ENCODE peak calls at places on chromosomes 5 and 9, in nine cellular contexts. X, G, D, U, M, K, B, P and C are unnamed samples. For H3K4me1 and H3K27me3, the result is how much of the 10 kb centered on the place peaks cover.

GRCh38 chr5:7762267-7762666 is 88.7 kb downstream of the CFAP90 start:
- DNase-seq in K (no peak), M (no peak), X (no peak), P (peak), B (peak), U (no peak), D (no peak), G (no peak), C (no peak)

GRCh38 chr5:168528521-168529360 is at the start of gene FBLL1:
- DNase-seq in U (no peak), P (peak), B (no peak), X (no peak), M (no peak), G (no peak), K (no peak), D (no peak), C (no peak)

GRCh38 chr5:64973226-64973625 is 204.5 kb downstream of the CWC27 start:
- DNase-seq in P (no peak), M (no peak), U (no peak), K (no peak), G (no peak), B (no peak), X (no peak), D (no peak), C (no peak)

GRCh38 chr9:21747171-21747570 is 55.3 kb upstream of the MTAP start:
- DNase-seq in X (no peak), K (no peak), B (no peak), G (no peak), D (no peak), P (no peak), U (no peak), M (no peak), C (no peak)

GRCh38 chr9:117555964-117556629 is 141.2 kb upstream of the ASTN2 start:
- DNase-seq in G (no peak), K (no peak), P (peak), D (no peak), U (peak), B (no peak), X (peak), M (no peak), C (peak)

GRCh38 chr5:160054831-160055230 is 45.9 kb downstream of the TTC1 start:
- DNase-seq in M (no peak), B (no peak), P (no peak), U (no peak), D (no peak), G (no peak), K (no peak), X (peak), C (no peak)

GRCh38 chr9:129148463-129149204 is 29.4 kb downstream of the IER5L start:
- DNase-seq in G (no peak), M (no peak), U (no peak), X (no peak), P (no peak), K (no peak), B (no peak), D (no peak), C (no peak)

GRCh38 chr5:59207416-59207815 is 624.5 kb downstream of the RAB3C start:
- DNase-seq in M (no peak), G (no peak), U (no peak), D (no peak), K (no peak), P (no peak), X (no peak), B (no peak), C (no peak)

GRCh38 chr5:141821430-141821925 is 56.7 kb downstream of the PCDH1 start:
- DNase-seq in M (peak), P (peak), U (no peak), X (no peak), K (no peak), D (no peak), G (no peak), B (no peak), C (no peak)

GRCh38 chr9:127561491-127562270 is 50.4 kb upstream of the STXBP1 start:
- DNase-seq in M (peak), P (peak), U (peak), B (peak), D (peak), X (peak), G (no peak), K (peak), C (peak)

GRCh38 chr5:149256451-149256850 is 15.2 kb upstream of the AFAP1L1 start:
- DNase-seq in B (no peak), P (no peak), K (no peak), D (no peak), X (no peak), U (no peak), M (no peak), G (no peak), C (no peak)

GRCh38 chr9:94881023-94881422 is 154.5 kb downstream of the AOPEP start:
- DNase-seq in U (no peak), K (no peak), D (no peak), B (no peak), X (no peak), M (no peak), P (no peak), G (no peak), C (no peak)

GRCh38 chr5:6411141-6411540 is 32.8 kb upstream of the MED10 start:
- DNase-seq in K (no peak), B (no peak), G (no peak), P (no peak), D (no peak), M (no peak), X (no peak), U (no peak), C (no peak)

GRCh38 chr5:69030663-69031062 is 63.2 kb upstream of the SLC30A5 start:
- DNase-seq in P (no peak), B (no peak), G (no peak), M (no peak), D (no peak), X (no peak), K (no peak), U (no peak), C (no peak)

GRCh38 chr9:136690104-136690840 is 3.0 kb upstream of the AGPAT2 start:
- DNase-seq in K (no peak), X (no peak), P (no peak), M (no peak), U (no peak), G (no peak), B (no peak), D (no peak), C (no peak)

GRCh38 chr9:83472221-83472665 is 66.0 kb downstream of the FRMD3 start:
- DNase-seq in U (peak), M (no peak), D (no peak), K (no peak), P (no peak), B (no peak), G (no peak), X (peak), C (no peak)

GRCh38 chr9:73153793-73154227 is 2.1 kb downstream of the ANXA1 start:
- DNase-seq in D (no peak), P (no peak), X (no peak), B (no peak), K (no peak), G (no peak), M (no peak), U (no peak), C (no peak)

GRCh38 chr5:151896041-151896691 is 28.5 kb downstream of the GLRA1 start:
- DNase-seq in G (no peak), K (no peak), M (no peak), P (peak), X (no peak), U (no peak), D (no peak), B (no peak), C (no peak)

GRCh38 chr5:91875133-91875779 is 492.1 kb upstream of the ARRDC3 start:
- DNase-seq in M (no peak), B (no peak), X (no peak), D (no peak), U (no peak), K (no peak), G (no peak), P (peak), C (no peak)

GRCh38 chr5:54774281-54775171 is 210.9 kb downstream of the ESM1 start:
- DNase-seq in G (peak), K (peak), B (peak), M (no peak), U (peak), D (no peak), P (peak), X (peak), C (no peak)

GRCh38 chr5:72380491-72381274 is 60.5 kb downstream of the PTCD2 start:
- DNase-seq in G (no peak), K (no peak), U (no peak), P (no peak), M (no peak), D (no peak), X (no peak), B (no peak), C (no peak)

GRCh38 chr5:181204561-181205401 is at the start of gene TRIM7:
- DNase-seq in P (peak), G (peak), B (no peak), M (no peak), X (peak), U (peak), D (no peak), K (peak), C (no peak)

GRCh38 chr5:80777347-80778287 is 122.8 kb upstream of the DHFR start:
- DNase-seq in G (no peak), B (no peak), P (no peak), D (no peak), M (no peak), K (no peak), U (no peak), X (no peak), C (no peak)

GRCh38 chr5:88925692-88926490 is 42.9 kb upstream of the MEF2C start:
- DNase-seq in D (no peak), M (no peak), B (no peak), K (no peak), P (no peak), X (no peak), U (no peak), G (no peak), C (no peak)

GRCh38 chr5:81852277-81853004 is 101.5 kb upstream of the SSBP2 start:
- DNase-seq in X (peak), M (peak), G (peak), P (peak), D (no peak), B (no peak), U (no peak), K (peak), C (no peak)

GRCh38 chr5:79962580-79963222 is 28.4 kb downstream of the MTX3 start:
- DNase-seq in M (no peak), P (no peak), G (no peak), K (no peak), B (peak), U (no peak), X (no peak), D (no peak), C (no peak)

GRCh38 chr5:167587768-167588167 is 703.7 kb upstream of the WWC1 start:
- DNase-seq in M (peak), K (no peak), P (peak), B (no peak), X (no peak), D (no peak), G (no peak), U (no peak), C (no peak)

GRCh38 chr9:126856326-126856877 is 4.0 kb upstream of the ZBTB34 start:
- DNase-seq in B (no peak), X (no peak), U (no peak), M (no peak), D (no peak), K (no peak), P (peak), G (no peak), C (no peak)

DNA sequence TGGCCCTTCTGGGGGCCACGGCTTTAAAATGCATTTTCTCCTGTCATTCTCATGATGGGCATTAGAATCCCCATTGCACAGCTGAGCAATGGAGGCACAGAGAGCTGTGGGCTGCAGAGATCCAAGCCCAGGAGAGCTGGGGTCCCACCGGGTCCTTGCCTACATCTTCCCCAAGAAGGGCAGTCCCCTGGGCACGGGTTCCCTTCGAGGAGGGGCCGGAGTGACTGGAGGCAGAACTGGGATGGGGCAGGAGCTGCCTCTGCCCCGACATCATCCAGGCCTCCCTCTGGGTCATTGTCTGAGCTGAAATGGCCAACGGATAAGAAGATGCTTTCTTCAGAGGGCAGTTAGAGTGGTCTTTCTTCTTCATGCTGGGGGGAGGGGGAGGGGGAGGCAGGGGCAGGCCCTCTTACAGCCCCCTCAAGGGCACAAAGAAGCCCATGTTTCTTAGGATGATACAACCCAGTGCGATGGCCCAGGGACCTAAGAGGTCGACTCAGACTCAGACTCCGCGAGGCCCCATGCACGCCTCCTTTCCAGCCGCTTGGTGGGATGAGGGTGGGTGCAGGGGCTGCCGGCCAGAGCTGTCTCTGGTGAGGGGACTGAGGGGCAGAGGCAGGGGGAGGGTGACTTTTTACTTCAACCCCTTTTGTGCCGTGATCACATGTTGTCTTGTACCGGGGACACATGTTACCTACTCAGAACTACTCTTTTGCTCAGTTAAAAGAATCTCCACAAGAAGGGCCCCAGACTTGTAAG is 112.4 kb upstream of the IRX2 start:
- DNase-seq in M (no peak), U (no peak), X (no peak), B (peak), G (no peak), P (no peak), D (no peak), K (peak), C (no peak)
- H3K4me1 ChIP-seq in M (under half), U (under half), X (under half), B (under half), G (under half), P (under half), D (under half), K (under half), C (under half)

GRCh38 chr9:69180670-69181069 is 6.6 kb downstream of the TJP2 start:
- DNase-seq in D (no peak), X (peak), U (peak), B (no peak), P (no peak), K (no peak), G (no peak), M (peak), C (peak)
- TF ChIP-seq POLR2AphosphoS5 in D (no peak), X (no peak), U (no peak), B (peak), P (no peak), K (no peak), G (no peak), M (peak), C (peak)

DNA sequence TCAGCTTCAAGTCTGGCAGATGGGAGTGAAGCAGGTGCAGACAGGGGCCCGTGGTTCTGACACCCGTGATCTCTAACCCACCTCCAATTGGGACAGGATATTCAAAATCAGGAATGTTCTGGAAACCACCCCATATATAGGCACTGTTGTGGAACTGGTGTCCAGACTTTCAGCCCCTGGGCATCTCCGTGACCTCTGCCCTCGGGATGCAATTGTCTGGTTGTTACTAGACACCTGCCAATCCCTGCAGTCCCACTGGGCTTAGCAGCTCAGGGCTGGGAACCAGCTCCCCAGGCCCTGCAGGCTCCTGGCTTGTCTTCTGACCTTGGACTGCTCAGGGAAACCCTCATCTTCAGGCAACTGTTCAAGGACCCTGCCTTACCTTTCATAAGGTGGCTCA is 38.8 kb downstream of the NTNG2 start:
- DNase-seq in G (no peak), P (no peak), D (no peak), B (no peak), U (no peak), M (no peak), K (no peak), X (no peak), C (no peak)
- H3K27me3 ChIP-seq in G (under half), P (under half), D (under half), B (under half), U (under half), M (under half), K (under half), X (under half), C (under half)

DNA sequence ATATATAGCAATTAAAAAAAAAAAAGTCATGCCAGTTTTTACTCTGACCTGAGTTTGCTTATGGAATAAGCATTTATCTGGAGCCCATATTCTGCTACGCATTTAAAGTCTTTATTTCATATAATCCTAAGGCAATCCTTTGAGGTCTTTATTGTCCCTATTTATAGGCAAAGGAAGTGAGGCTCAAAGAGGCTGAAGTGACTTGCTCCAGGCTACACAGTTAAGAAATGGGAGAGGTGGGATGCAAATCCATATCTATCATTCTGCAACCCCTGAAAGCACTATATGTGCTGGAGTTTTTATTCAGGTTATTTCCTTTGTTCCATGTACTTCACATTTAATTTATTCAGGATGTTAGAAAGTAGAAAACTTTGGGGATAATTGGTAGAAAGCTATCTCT is 12.1 kb downstream of the KDM3B start:
- DNase-seq in D (no peak), K (no peak), X (no peak), U (no peak), G (no peak), P (no peak), M (no peak), B (no peak), C (no peak)
- H3K4me1 ChIP-seq in D (under half), K (under half), X (under half), U (half or more), G (under half), P (under half), M (under half), B (under half), C (under half)